ENCODE peak calls at places on chromosome 20, in seven cellular contexts. One of them, this sample, is unnamed.

GRCh38 chr20:24149881-24150307 is 161.3 kb upstream of the GGTLC1 start:
- DNase-seq in substantia nigra: no peak
- DNase-seq in epithelial cell of esophagus: no peak
- DNase-seq in fibroblast of lung: no peak
- DNase-seq in NCI-H1092 treated with DMSO at 0.1 percent for 48 hours: no peak
- DNase-seq in NCI-H1694 treated with DMSO at 0.1 percent for 48 hours: no peak
- DNase-seq in HS-5: no peak
- DNase-seq in this sample: no peak

GRCh38 chr20:59145926-59146800 is 17.5 kb upstream of the ZNF831 start:
- DNase-seq in HS-5: no peak
- DNase-seq in NCI-H1092 treated with DMSO at 0.1 percent for 48 hours: no peak
- DNase-seq in fibroblast of lung: no peak
- DNase-seq in NCI-H1694 treated with DMSO at 0.1 percent for 48 hours: no peak
- DNase-seq in substantia nigra: no peak
- DNase-seq in epithelial cell of esophagus: no peak
- DNase-seq in this sample: no peak

GRCh38 chr20:47346172-47346571 is 10.3 kb downstream of the ZMYND8 start:
- DNase-seq in epithelial cell of esophagus: no peak
- DNase-seq in HS-5: no peak
- DNase-seq in fibroblast of lung: no peak
- DNase-seq in NCI-H1694 treated with DMSO at 0.1 percent for 48 hours: no peak
- DNase-seq in NCI-H1092 treated with DMSO at 0.1 percent for 48 hours: no peak
- DNase-seq in substantia nigra: no peak
- DNase-seq in this sample: no peak

GRCh38 chr20:37565134-37565811 is 37.6 kb upstream of the BLCAP start:
- DNase-seq in fibroblast of lung: no peak
- DNase-seq in epithelial cell of esophagus: no peak
- DNase-seq in substantia nigra: no peak
- DNase-seq in NCI-H1092 treated with DMSO at 0.1 percent for 48 hours: peak; percentile 65
- DNase-seq in HS-5: no peak
- DNase-seq in NCI-H1694 treated with DMSO at 0.1 percent for 48 hours: peak; percentile 41
- DNase-seq in this sample: no peak

GRCh38 chr20:62837091-62837490 is 20.2 kb downstream of the COL9A3 start:
- DNase-seq in substantia nigra: no peak
- DNase-seq in NCI-H1694 treated with DMSO at 0.1 percent for 48 hours: no peak
- DNase-seq in HS-5: no peak
- DNase-seq in epithelial cell of esophagus: no peak
- DNase-seq in fibroblast of lung: no peak
- DNase-seq in NCI-H1092 treated with DMSO at 0.1 percent for 48 hours: no peak
- DNase-seq in this sample: no peak

GRCh38 chr20:47773381-47773786 is 11.9 kb downstream of the SULF2 start:
- DNase-seq in NCI-H1694 treated with DMSO at 0.1 percent for 48 hours: no peak
- DNase-seq in fibroblast of lung: no peak
- DNase-seq in HS-5: no peak
- DNase-seq in NCI-H1092 treated with DMSO at 0.1 percent for 48 hours: no peak
- DNase-seq in epithelial cell of esophagus: no peak
- DNase-seq in substantia nigra: no peak
- DNase-seq in this sample: no peak

GRCh38 chr20:47438464-47439381 is 63.0 kb upstream of the NCOA3 start:
- DNase-seq in NCI-H1694 treated with DMSO at 0.1 percent for 48 hours: no peak
- DNase-seq in HS-5: no peak
- DNase-seq in epithelial cell of esophagus: peak; percentile 89
- DNase-seq in substantia nigra: no peak
- DNase-seq in NCI-H1092 treated with DMSO at 0.1 percent for 48 hours: no peak
- DNase-seq in fibroblast of lung: no peak
- DNase-seq in this sample: no peak

GRCh38 chr20:48194578-48194977 is 409.3 kb upstream of the SULF2 start:
- DNase-seq in HS-5: no peak
- DNase-seq in fibroblast of lung: no peak
- DNase-seq in substantia nigra: no peak
- DNase-seq in epithelial cell of esophagus: no peak
- DNase-seq in NCI-H1092 treated with DMSO at 0.1 percent for 48 hours: peak; percentile 49
- DNase-seq in NCI-H1694 treated with DMSO at 0.1 percent for 48 hours: peak; percentile 24
- DNase-seq in this sample: no peak

GRCh38 chr20:35661013-35661412 is 3.7 kb downstream of the CPNE1 start:
- DNase-seq in HS-5: no peak
- DNase-seq in substantia nigra: no peak
- DNase-seq in epithelial cell of esophagus: peak; percentile 45
- DNase-seq in NCI-H1694 treated with DMSO at 0.1 percent for 48 hours: no peak
- DNase-seq in fibroblast of lung: no peak
- DNase-seq in NCI-H1092 treated with DMSO at 0.1 percent for 48 hours: no peak
- DNase-seq in this sample: no peak

GRCh38 chr20:4898282-4898681 is 103.0 kb downstream of the SLC23A2 start:
- DNase-seq in HS-5: peak; percentile 18
- DNase-seq in NCI-H1694 treated with DMSO at 0.1 percent for 48 hours: no peak
- DNase-seq in fibroblast of lung: peak; percentile 82
- DNase-seq in epithelial cell of esophagus: peak; percentile 95
- DNase-seq in substantia nigra: peak; percentile 34
- DNase-seq in NCI-H1092 treated with DMSO at 0.1 percent for 48 hours: no peak
- DNase-seq in this sample: peak; percentile 70

GRCh38 chr20:10619427-10619826 is 54.4 kb downstream of the JAG1 start:
- DNase-seq in substantia nigra: no peak
- DNase-seq in HS-5: peak; percentile 65
- DNase-seq in NCI-H1694 treated with DMSO at 0.1 percent for 48 hours: no peak
- DNase-seq in fibroblast of lung: peak; percentile 96
- DNase-seq in epithelial cell of esophagus: peak; percentile 93
- DNase-seq in NCI-H1092 treated with DMSO at 0.1 percent for 48 hours: no peak
- DNase-seq in this sample: no peak

GRCh38 chr20:20459726-20460125 is 91.8 kb downstream of the INSM1 start:
- DNase-seq in HS-5: no peak
- DNase-seq in substantia nigra: no peak
- DNase-seq in NCI-H1694 treated with DMSO at 0.1 percent for 48 hours: no peak
- DNase-seq in epithelial cell of esophagus: no peak
- DNase-seq in NCI-H1092 treated with DMSO at 0.1 percent for 48 hours: no peak
- DNase-seq in fibroblast of lung: no peak
- DNase-seq in this sample: no peak

GRCh38 chr20:1033751-1034419 is 31.8 kb upstream of the RSPO4 start:
- DNase-seq in substantia nigra: no peak
- DNase-seq in fibroblast of lung: no peak
- DNase-seq in HS-5: no peak
- DNase-seq in NCI-H1092 treated with DMSO at 0.1 percent for 48 hours: no peak
- DNase-seq in epithelial cell of esophagus: no peak
- DNase-seq in NCI-H1694 treated with DMSO at 0.1 percent for 48 hours: no peak
- DNase-seq in this sample: no peak

GRCh38 chr20:52411611-52412010 is 220.0 kb upstream of the ZFP64 start:
- DNase-seq in HS-5: no peak
- DNase-seq in fibroblast of lung: no peak
- DNase-seq in NCI-H1092 treated with DMSO at 0.1 percent for 48 hours: no peak
- DNase-seq in epithelial cell of esophagus: no peak
- DNase-seq in substantia nigra: no peak
- DNase-seq in NCI-H1694 treated with DMSO at 0.1 percent for 48 hours: no peak
- DNase-seq in this sample: no peak